ENCODE peak calls at places on chromosomes 16 and 17, in five cellular contexts. S is NCI-H1048; U is fibroblast of lung; E is Caki2; M is activated CD4-positive, alpha-beta T cell treated with anti-CD3 and anti-CD28 coated beads for 1 hour. F is an unnamed sample.

GRCh38 chr17:80274871-80275449 is 14.3 kb downstream of the RNF213 start:
- DNase-seq in E (no peak), U (no peak), S (no peak), M (no peak), F (no peak)

GRCh38 chr17:79320331-79320730 is 245.7 kb downstream of the ENGASE start:
- DNase-seq in U (no peak), E (no peak), M (no peak), S (no peak), F (no peak)

GRCh38 chr16:85374571-85374872 is 238.6 kb upstream of the GSE1 start:
- DNase-seq in E (no peak), U (no peak), S (no peak), M (no peak), F (no peak)

GRCh38 chr17:79192503-79193500 is 118.2 kb downstream of the ENGASE start:
- DNase-seq in S (no peak), E (peak; percentile 47), U (peak; percentile 12), M (no peak), F (no peak)

GRCh38 chr17:63948521-63948920 is 16.4 kb upstream of the CD79B start:
- DNase-seq in S (no peak), E (no peak), M (no peak), U (no peak), F (no peak)

GRCh38 chr16:49012961-49013726 is 268.5 kb downstream of the CBLN1 start:
- DNase-seq in U (no peak), E (no peak), S (no peak), M (no peak), F (no peak)

GRCh38 chr16:68744744-68745280 is 7.7 kb downstream of the CDH1 start:
- DNase-seq in E (no peak), U (no peak), M (no peak), S (peak; percentile 42), F (no peak)

GRCh38 chr17:14997290-14997689 is 267.8 kb downstream of the PMP22 start:
- DNase-seq in S (no peak), U (no peak), M (no peak), E (no peak), F (no peak)